ENCODE peak calls at places on chromosome 16, in nine cellular contexts. F is SW 1271, I is kidney, C is kidney epithelial cell, A is heart left ventricle, J is AG08395, V is head of caudate nucleus, K is progenitor cell of endocrine pancreas, O is coronary artery. E is an unnamed sample.

GRCh38 chr16:4899474-4899846 is 37.5 kb downstream of the PPL start:
- DNase-seq in V (no peak), O (no peak), F (no peak), I (no peak), J (no peak), C (no peak), A (no peak), K (no peak), E (no peak)

GRCh38 chr16:3223913-3224515 is 10.9 kb downstream of the ZNF200 start:
- DNase-seq in K (no peak), I (no peak), O (no peak), C (no peak), J (no peak), F (no peak), A (no peak), V (no peak), E (peak; percentile 4)

GRCh38 chr16:1155353-1156110 is 2.6 kb downstream of the CACNA1H start:
- DNase-seq in I (no peak), F (no peak), V (no peak), O (no peak), A (no peak), K (no peak), J (no peak), C (no peak), E (no peak)

GRCh38 chr16:67279296-67280089 is at the start of gene PLEKHG4:
- DNase-seq in C (no peak), K (peak; percentile 57), J (peak; percentile 85), A (peak; percentile 62), F (peak; percentile 49), V (peak; percentile 48), O (no peak), I (peak; percentile 90), E (peak; percentile 77)

GRCh38 chr16:4661661-4662060 is 31.7 kb upstream of the NUDT16L1 start:
- DNase-seq in V (peak; percentile 66), C (no peak), I (no peak), F (no peak), K (no peak), O (no peak), A (no peak), J (no peak), E (no peak)

GRCh38 chr16:84548971-84549844 is 44.7 kb upstream of the MEAK7 start:
- DNase-seq in A (peak; percentile 30), K (no peak), C (no peak), J (no peak), O (no peak), F (no peak), V (no peak), I (peak; percentile 83), E (no peak)

GRCh38 chr16:67927131-67927941 is 4.3 kb downstream of the CTRL start:
- DNase-seq in C (no peak), F (no peak), K (no peak), A (no peak), J (no peak), V (no peak), O (no peak), I (no peak), E (no peak)

GRCh38 chr16:48558269-48558915 is 51.6 kb downstream of the N4BP1 start:
- DNase-seq in I (no peak), V (no peak), A (no peak), K (no peak), C (no peak), J (peak; percentile 70), F (no peak), O (no peak), E (no peak)

GRCh38 chr16:3004319-3004718 is 8.4 kb upstream of the CLDN9 start:
- DNase-seq in F (no peak), I (no peak), O (no peak), A (no peak), V (no peak), K (no peak), C (no peak), J (no peak), E (peak; percentile 39)

GRCh38 chr16:8517280-8517679 is 73.0 kb downstream of the TMEM114 start:
- DNase-seq in V (no peak), I (no peak), A (no peak), C (no peak), F (no peak), J (no peak), K (no peak), O (no peak), E (no peak)

GRCh38 chr16:63312343-63312742 is 1276.1 kb upstream of the CDH8 start:
- DNase-seq in J (no peak), A (no peak), O (no peak), V (no peak), K (no peak), I (no peak), C (no peak), F (no peak), E (no peak)

GRCh38 chr16:57132470-57132869 is 40.1 kb downstream of the CPNE2 start:
- DNase-seq in F (no peak), J (no peak), K (no peak), V (no peak), C (no peak), O (no peak), I (peak; percentile 56), A (no peak), E (no peak)

GRCh38 chr16:27449434-27450188 is 47.6 kb downstream of the IL21R start:
- DNase-seq in A (no peak), I (no peak), V (no peak), K (no peak), C (no peak), J (no peak), F (no peak), O (no peak), E (no peak)

GRCh38 chr16:75529959-75530358 is 5.9 kb downstream of the CHST5 start:
- DNase-seq in V (no peak), O (no peak), J (no peak), I (peak; percentile 73), A (no peak), K (no peak), C (no peak), F (no peak), E (no peak)

GRCh38 chr16:81337097-81337496 is 22.3 kb downstream of the GAN start:
- DNase-seq in V (no peak), K (no peak), I (no peak), A (no peak), C (no peak), F (no peak), J (no peak), O (no peak), E (no peak)

GRCh38 chr16:79299154-79299799 is 301.3 kb downstream of the MAF start:
- DNase-seq in V (no peak), C (no peak), A (no peak), O (no peak), J (no peak), I (no peak), K (no peak), F (no peak), E (no peak)

GRCh38 chr16:89193021-89193575 is 7.2 kb downstream of the SLC22A31 start:
- DNase-seq in V (no peak), O (peak; percentile 78), F (no peak), I (peak; percentile 95), C (no peak), A (no peak), J (peak; percentile 71), K (peak; percentile 10), E (no peak)

GRCh38 chr16:77898671-77899211 is 110.4 kb downstream of the VAT1L start:
- DNase-seq in F (no peak), K (no peak), C (peak; percentile 32), O (no peak), V (no peak), A (no peak), I (no peak), J (peak; percentile 89), E (no peak)

GRCh38 chr16:11797957-11798299 is 870 bp upstream of the ZC3H7A start:
- DNase-seq in F (no peak), I (no peak), V (no peak), O (no peak), J (no peak), A (no peak), K (no peak), C (no peak), E (peak; percentile 39)